ENCODE peak calls at places on chromosome 16, in nine cellular contexts. H is right atrium auricular region, F is NCI-H460, R is EL, Y is T47D, G is thoracic aorta, C is gastrocnemius medialis, O is NCI-H1048, E is sciatic nerve. M is an unnamed sample.

GRCh38 chr16:4685776-4686496 is 7.4 kb upstream of the NUDT16L1 start:
- DNase-seq in O (no peak), C (no peak), H (no peak), E (no peak), F (no peak), R (no peak), G (no peak), Y (no peak), M (no peak)

GRCh38 chr16:23544436-23544835 is 12.7 kb downstream of the EARS2 start:
- DNase-seq in F (no peak), Y (no peak), G (no peak), E (no peak), O (no peak), H (no peak), R (no peak), C (no peak), M (no peak)

GRCh38 chr16:19218581-19218980 is 50.5 kb downstream of the SYT17 start:
- DNase-seq in Y (no peak), G (no peak), F (no peak), C (no peak), E (no peak), H (no peak), O (no peak), R (no peak), M (no peak)

GRCh38 chr16:81493755-81494433 is 49.3 kb downstream of the CMIP start:
- DNase-seq in F (no peak), C (no peak), R (peak; percentile 76), G (no peak), O (no peak), Y (peak; percentile 56), H (no peak), E (no peak), M (no peak)

GRCh38 chr16:24635900-24636610 is 93.4 kb upstream of the TNRC6A start:
- DNase-seq in R (peak; percentile 97), F (peak; percentile 66), C (peak; percentile 30), E (peak; percentile 91), H (peak; percentile 69), G (no peak), O (peak; percentile 3), Y (peak; percentile 22), M (no peak)

GRCh38 chr16:89828199-89828869 is at the start of gene SPIRE2:
- DNase-seq in G (no peak), C (peak; percentile 11), E (peak; percentile 85), R (peak; percentile 68), O (no peak), H (no peak), F (peak; percentile 65), Y (peak; percentile 91), M (no peak)

GRCh38 chr16:67311607-67312449 is 14.7 kb downstream of the KCTD19 start:
- DNase-seq in R (peak; percentile 99), E (no peak), O (no peak), G (peak; percentile 31), C (no peak), F (peak; percentile 92), Y (peak; percentile 35), H (peak; percentile 84), M (no peak)

GRCh38 chr16:84643180-84643583 is 5.1 kb upstream of the KLHL36 start:
- DNase-seq in H (peak; percentile 88), F (no peak), C (peak; percentile 52), G (peak; percentile 44), Y (peak; percentile 29), E (peak; percentile 80), R (peak; percentile 96), O (no peak), M (no peak)

GRCh38 chr16:51359141-51359960 is 208.3 kb upstream of the SALL1 start:
- DNase-seq in O (no peak), H (peak; percentile 60), R (no peak), F (no peak), C (peak; percentile 3), Y (no peak), E (peak; percentile 58), G (no peak), M (no peak)

GRCh38 chr16:56849690-56850680 is 15.0 kb upstream of the SLC12A3 start:
- DNase-seq in R (no peak), O (no peak), F (no peak), C (no peak), G (no peak), Y (no peak), E (no peak), H (no peak), M (no peak)

GRCh38 chr16:67406628-67407027 is 9.6 kb downstream of the ZDHHC1 start:
- DNase-seq in H (no peak), F (no peak), Y (no peak), R (peak; percentile 85), C (no peak), O (no peak), G (no peak), E (no peak), M (no peak)

GRCh38 chr16:68298907-68299515 is 11.7 kb downstream of the SLC7A6OS start:
- DNase-seq in R (peak; percentile 83), O (no peak), E (no peak), C (peak; percentile 51), H (peak; percentile 79), Y (peak; percentile 18), G (no peak), F (no peak), M (no peak)

GRCh38 chr16:81838794-81839193 is 59.7 kb downstream of the PLCG2 start:
- DNase-seq in E (no peak), Y (no peak), O (no peak), F (no peak), G (no peak), C (no peak), R (peak; percentile 20), H (no peak), M (no peak)

GRCh38 chr16:53523126-53523804 is 20.3 kb upstream of the AKTIP start:
- DNase-seq in F (no peak), H (no peak), E (no peak), G (no peak), C (no peak), R (no peak), O (no peak), Y (no peak), M (no peak)

GRCh38 chr16:78669994-78670393 is 570.5 kb downstream of the WWOX start:
- DNase-seq in Y (no peak), R (no peak), G (no peak), F (no peak), E (peak; percentile 66), H (no peak), C (no peak), O (no peak), M (no peak)

GRCh38 chr16:75471723-75472634 is 7.5 kb upstream of the TMEM170A start:
- DNase-seq in F (peak; percentile 47), R (peak; percentile 53), C (peak; percentile 37), H (peak; percentile 77), Y (peak; percentile 75), G (no peak), E (peak; percentile 66), O (no peak), M (no peak)

GRCh38 chr16:88274847-88275246 is 107.9 kb upstream of the ZNF469 start:
- DNase-seq in G (no peak), C (no peak), F (no peak), Y (no peak), O (no peak), E (no peak), R (no peak), H (no peak), M (no peak)

GRCh38 chr16:1123525-1124230 is 27.6 kb upstream of the C1QTNF8 start:
- DNase-seq in O (no peak), Y (no peak), E (no peak), R (no peak), C (no peak), H (no peak), F (no peak), G (no peak), M (no peak)

GRCh38 chr16:48676836-48677235 is 66.9 kb upstream of the N4BP1 start:
- DNase-seq in G (no peak), Y (no peak), E (no peak), R (peak; percentile 40), F (no peak), O (no peak), H (no peak), C (no peak), M (no peak)

GRCh38 chr16:24540575-24541240 is 1.3 kb downstream of the RBBP6 start:
- DNase-seq in E (no peak), Y (peak; percentile 16), C (no peak), R (peak; percentile 45), H (no peak), O (no peak), F (no peak), G (no peak), M (no peak)

GRCh38 chr16:49382916-49383315 is 9.3 kb downstream of the C16orf78 start:
- DNase-seq in E (no peak), C (no peak), G (no peak), H (no peak), O (no peak), Y (no peak), F (peak; percentile 1), R (no peak), M (no peak)

M was measured in NCI-H2081 treated with DMSO at 0.1 percent for 48 hours.